ENCODE peak calls at places on chromosomes 1 and 21, in six cellular contexts. O is HCT116, Z is BJ, M is heart right ventricle, W is spleen, H is suprapubic skin. D is an unnamed sample.

GRCh38 chr21:43827015-43827611 is 37.7 kb downstream of the RRP1 start:
- DNase-seq in O (peak), Z (no peak), M (no peak), W (peak), H (no peak), D (peak)

GRCh38 chr1:57835620-57836019 is 411.8 kb upstream of the DAB1 start:
- DNase-seq in O (no peak), Z (no peak), M (no peak), W (no peak), H (no peak), D (no peak)

GRCh38 chr1:77977989-77978292 is 931 bp downstream of the FUBP1 start:
- DNase-seq in O (no peak), Z (peak), M (no peak), W (no peak), H (no peak), D (no peak)

GRCh38 chr1:56868761-56869160 is 14.2 kb downstream of the C8A start:
- DNase-seq in O (no peak), Z (no peak), M (no peak), W (no peak), H (no peak), D (no peak)

GRCh38 chr1:209080170-209080781 is 503.2 kb upstream of the CAMK1G start:
- DNase-seq in O (no peak), Z (peak), M (no peak), W (no peak), H (no peak), D (peak)

GRCh38 chr1:150596976-150597375 is 17.6 kb upstream of the MCL1 start:
- DNase-seq in O (no peak), Z (no peak), M (no peak), W (no peak), H (no peak), D (no peak)

GRCh38 chr1:232875536-232875935 is 70.3 kb downstream of the MAP10 start:
- DNase-seq in O (no peak), Z (no peak), M (no peak), W (no peak), H (no peak), D (no peak)

GRCh38 chr21:38807481-38807880 is 1.8 kb downstream of the ETS2 start:
- DNase-seq in O (no peak), Z (no peak), M (no peak), W (no peak), H (no peak), D (no peak)

GRCh38 chr1:219074084-219074728 is 99.5 kb upstream of the LYPLAL1 start:
- DNase-seq in O (no peak), Z (no peak), M (no peak), W (no peak), H (no peak), D (no peak)

GRCh38 chr1:27349784-27350672 is 8.2 kb downstream of the SYTL1 start:
- DNase-seq in O (no peak), Z (peak), M (peak), W (peak), H (no peak), D (peak)

GRCh38 chr1:182227864-182228547 is 163.6 kb downstream of the GLUL start:
- DNase-seq in O (no peak), Z (no peak), M (no peak), W (no peak), H (no peak), D (peak)

GRCh38 chr1:180155202-180155682 is 573 bp downstream of the QSOX1 start:
- DNase-seq in O (no peak), Z (no peak), M (no peak), W (no peak), H (no peak), D (no peak)

GRCh38 chr1:62962794-62963776 is 179.2 kb downstream of the ATG4C start:
- DNase-seq in O (peak), Z (no peak), M (peak), W (no peak), H (no peak), D (peak)

GRCh38 chr1:207948536-207949250 is 37.8 kb upstream of the CD34 start:
- DNase-seq in O (no peak), Z (peak), M (no peak), W (no peak), H (no peak), D (no peak)

GRCh38 chr1:17293681-17294415 is 14.1 kb upstream of the PADI4 start:
- DNase-seq in O (no peak), Z (no peak), M (no peak), W (peak), H (no peak), D (no peak)

GRCh38 chr1:47893412-47893811 is 103.8 kb downstream of the TRABD2B start:
- DNase-seq in O (no peak), Z (no peak), M (no peak), W (no peak), H (no peak), D (no peak)

GRCh38 chr1:24379733-24380315 is 33.8 kb downstream of the STPG1 start:
- DNase-seq in O (no peak), Z (no peak), M (no peak), W (no peak), H (no peak), D (peak)

GRCh38 chr1:159992161-159992560 is 38.1 kb upstream of the SLAMF9 start:
- DNase-seq in O (no peak), Z (no peak), M (no peak), W (no peak), H (no peak), D (no peak)

GRCh38 chr1:61133048-61134019 is 51.0 kb downstream of the NFIA start:
- DNase-seq in O (no peak), Z (no peak), M (no peak), W (no peak), H (no peak), D (peak)

GRCh38 chr21:36437745-36438128 is 42.2 kb downstream of the CLDN14 start:
- DNase-seq in O (no peak), Z (peak), M (no peak), W (no peak), H (no peak), D (peak)

GRCh38 chr1:105485207-105485606 is 1571.3 kb upstream of the PRMT6 start:
- DNase-seq in O (no peak), Z (peak), M (no peak), W (no peak), H (no peak), D (peak)

GRCh38 chr1:55275151-55275748 is 60.1 kb upstream of the USP24 start:
- DNase-seq in O (no peak), Z (no peak), M (no peak), W (no peak), H (no peak), D (peak)

GRCh38 chr1:156642265-156643185 is 608 bp downstream of the BCAN start:
- DNase-seq in O (no peak), Z (no peak), M (no peak), W (no peak), H (no peak), D (no peak)

DNA sequence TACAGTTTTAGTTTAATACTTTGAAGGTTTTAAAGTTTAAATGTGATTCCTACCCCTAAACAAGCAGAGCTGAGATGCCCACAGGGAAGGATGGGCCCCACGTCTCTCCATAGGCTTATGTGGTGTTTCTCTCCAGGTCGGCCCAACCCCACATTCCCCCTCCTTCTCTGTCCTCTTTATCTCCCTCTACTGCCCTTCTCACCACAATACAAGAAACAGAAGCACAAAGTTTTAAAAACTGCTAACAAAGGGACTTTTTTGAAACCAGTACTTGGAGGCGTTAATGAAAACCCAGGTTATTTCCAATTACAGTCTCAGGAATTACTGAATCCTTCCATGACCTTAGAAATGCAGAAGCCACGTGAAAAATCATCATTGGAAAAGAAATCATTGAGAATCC is 324.0 kb downstream of the NTNG1 start:
- DNase-seq in O (no peak), Z (no peak), M (no peak), W (no peak), H (no peak), D (no peak)
- TF ChIP-seq CTCF in O (no peak), Z (no peak), M (no peak), W (no peak), H (no peak), D (no peak)

GRCh38 chr1:67377253-67377652 is 52.9 kb downstream of the SERBP1 start:
- DNase-seq in O (no peak), Z (no peak), M (no peak), W (no peak), H (no peak), D (no peak)

GRCh38 chr1:67372898-67373297 is 57.3 kb downstream of the SERBP1 start:
- DNase-seq in O (no peak), Z (no peak), M (no peak), W (no peak), H (no peak), D (no peak)

GRCh38 chr1:67371681-67372080 is 58.5 kb downstream of the SERBP1 start:
- DNase-seq in O (no peak), Z (no peak), M (no peak), W (no peak), H (no peak), D (peak)

GRCh38 chr1:67372136-67372535 is 58.1 kb downstream of the SERBP1 start:
- DNase-seq in O (no peak), Z (peak), M (no peak), W (no peak), H (no peak), D (peak)

DNA sequence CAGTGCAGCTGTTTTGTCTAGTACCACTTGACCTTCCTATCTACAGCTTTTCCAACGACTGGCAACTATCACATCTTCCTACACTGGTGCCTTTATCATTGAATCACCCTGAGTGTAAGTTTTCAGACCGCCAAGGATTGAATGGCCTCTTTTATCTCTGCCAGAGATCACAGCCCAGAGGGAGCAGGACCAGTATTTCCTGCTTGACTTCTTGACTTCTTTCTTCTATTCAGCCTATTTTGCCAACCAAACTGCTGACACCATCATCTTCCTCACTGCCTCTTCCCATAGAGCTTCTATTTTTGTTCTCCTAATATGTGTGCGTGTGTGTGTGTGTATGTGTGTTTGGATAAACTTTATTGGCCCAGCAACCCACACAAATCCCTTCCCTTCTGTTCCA is 53.8 kb downstream of the SERBP1 start:
- DNase-seq in O (no peak), Z (no peak), M (no peak), W (no peak), H (no peak), D (peak)
- H3K4me3 ChIP-seq in O (no peak), Z (no peak), M (no peak), W (no peak), H (no peak), D (no peak)

DNA sequence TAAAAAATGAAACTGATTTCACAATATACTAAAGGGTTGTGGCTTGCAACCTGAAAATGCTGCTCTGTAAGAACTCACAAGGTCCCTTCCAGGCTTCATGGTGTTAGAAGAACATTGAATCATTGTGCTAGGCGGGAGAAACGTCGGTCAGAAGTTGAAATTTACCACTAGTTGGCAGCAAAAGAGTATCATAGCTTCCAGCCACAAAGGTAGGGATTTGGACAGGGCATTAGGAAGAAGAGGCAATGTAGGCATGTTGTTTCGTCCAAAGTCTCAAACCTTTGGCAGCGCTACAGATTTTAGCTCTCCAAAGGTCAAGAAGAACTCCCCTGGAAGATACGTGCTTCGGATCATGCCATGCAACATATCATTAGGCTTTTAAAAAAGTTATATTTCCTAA is 62.5 kb upstream of the ZP4 start:
- DNase-seq in O (no peak), Z (no peak), M (no peak), W (no peak), H (no peak), D (peak)
- TF ChIP-seq CTCF in O (no peak), Z (no peak), M (no peak), W (no peak), H (no peak), D (peak)

GRCh38 chr1:152776361-152776760 is 1.4 kb downstream of the LCE1F start:
- DNase-seq in O (no peak), Z (no peak), M (no peak), W (no peak), H (no peak), D (no peak)

GRCh38 chr1:152777510-152778137 is 2.7 kb downstream of the LCE1F start:
- DNase-seq in O (peak), Z (no peak), M (no peak), W (no peak), H (no peak), D (no peak)

GRCh38 chr1:152770411-152770810 is 4.5 kb upstream of the LCE1F start:
- DNase-seq in O (no peak), Z (no peak), M (no peak), W (no peak), H (no peak), D (peak)

GRCh38 chr1:152768847-152769533 is 6.0 kb upstream of the LCE1F start:
- DNase-seq in O (no peak), Z (no peak), M (no peak), W (no peak), H (no peak), D (peak)

GRCh38 chr1:152774875-152775274 is at the start of gene LCE1F:
- DNase-seq in O (peak), Z (no peak), M (no peak), W (no peak), H (no peak), D (peak)
- H3K4me3 ChIP-seq in O (no peak), Z (no peak), M (no peak), W (no peak), H (no peak), D (no peak)

GRCh38 chr1:174689524-174689923 is 241.8 kb downstream of the GPR52 start:
- DNase-seq in O (no peak), Z (no peak), M (no peak), W (no peak), H (no peak), D (no peak)

GRCh38 chr1:174690266-174690665 is 242.5 kb downstream of the GPR52 start:
- DNase-seq in O (no peak), Z (no peak), M (no peak), W (no peak), H (no peak), D (no peak)

GRCh38 chr1:174696026-174696821 is 248.5 kb downstream of the GPR52 start:
- DNase-seq in O (no peak), Z (no peak), M (no peak), W (no peak), H (no peak), D (no peak)

GRCh38 chr1:174693085-174693484 is 245.3 kb downstream of the GPR52 start:
- DNase-seq in O (no peak), Z (no peak), M (no peak), W (no peak), H (no peak), D (no peak)

GRCh38 chr1:174692313-174692712 is 244.5 kb downstream of the GPR52 start:
- DNase-seq in O (peak), Z (no peak), M (no peak), W (no peak), H (no peak), D (peak)
- TF ChIP-seq CTCF in O (peak), Z (no peak), M (no peak), W (no peak), H (no peak), D (no peak)

D was measured in bronchial epithelial cell.